ENCODE peak calls at places on chromosomes 12 and 14, in seven cellular contexts. I, A, Z, X, Y, M and Q are unnamed samples.

GRCh38 chr12:67747869-67748760 is 99.6 kb downstream of the DYRK2 start:
- DNase-seq in A (no peak), I (no peak), Z (no peak), M (peak), X (peak), Y (no peak), Q (no peak)

GRCh38 chr12:20280515-20280914 is 87.8 kb upstream of the PDE3A start:
- DNase-seq in Z (no peak), M (no peak), X (no peak), Y (no peak), A (no peak), I (no peak), Q (no peak)

GRCh38 chr12:114700392-114701103 is 16.6 kb upstream of the TBX3 start:
- DNase-seq in M (no peak), Z (no peak), X (no peak), Y (no peak), A (no peak), I (no peak), Q (no peak)

GRCh38 chr12:27273114-27273513 is 29.0 kb downstream of the STK38L start:
- DNase-seq in M (no peak), I (no peak), Y (no peak), Z (no peak), A (no peak), X (no peak), Q (no peak)

GRCh38 chr14:98494582-98494981 is 777.4 kb downstream of the BCL11B start:
- DNase-seq in A (no peak), Z (no peak), I (no peak), Y (no peak), M (no peak), X (peak), Q (no peak)

GRCh38 chr14:70188608-70189540 is at the start of gene SLC8A3:
- DNase-seq in A (no peak), M (peak), I (no peak), Y (peak), X (peak), Z (peak), Q (no peak)

GRCh38 chr12:132439333-132439904 is 50.5 kb upstream of the FBRSL1 start:
- DNase-seq in A (no peak), Z (no peak), M (no peak), X (no peak), I (no peak), Y (no peak), Q (no peak)

GRCh38 chr14:96567289-96567899 is 65.2 kb downstream of the PAPOLA start:
- DNase-seq in I (no peak), M (peak), X (peak), Z (peak), A (no peak), Y (no peak), Q (no peak)

GRCh38 chr12:105820407-105821140 is 318.2 kb downstream of the NUAK1 start:
- DNase-seq in Z (no peak), X (peak), I (no peak), A (no peak), M (peak), Y (no peak), Q (no peak)

GRCh38 chr12:112419269-112420133 is 754 bp downstream of the PTPN11 start:
- DNase-seq in I (peak), M (peak), A (no peak), Y (peak), X (peak), Z (no peak), Q (no peak)

GRCh38 chr14:97306133-97306784 is 509.1 kb downstream of the VRK1 start:
- DNase-seq in X (no peak), Z (no peak), M (no peak), I (no peak), Y (no peak), A (no peak), Q (no peak)

GRCh38 chr14:61573321-61573720 is 122.0 kb upstream of the HIF1A start:
- DNase-seq in I (no peak), Y (no peak), M (no peak), X (no peak), A (no peak), Z (no peak), Q (no peak)

GRCh38 chr14:69658664-69659261 is 47.4 kb downstream of the SUSD6 start:
- DNase-seq in X (no peak), A (no peak), Z (no peak), I (no peak), M (peak), Y (no peak), Q (no peak)

GRCh38 chr14:72739446-72740405 is 154.2 kb downstream of the DPF3 start:
- DNase-seq in Y (no peak), M (no peak), Z (no peak), X (no peak), A (no peak), I (no peak), Q (no peak)

GRCh38 chr12:106227641-106228319 is 20.0 kb downstream of the CKAP4 start:
- DNase-seq in I (peak), M (no peak), Z (no peak), A (no peak), Y (no peak), X (peak), Q (no peak)

GRCh38 chr12:65495233-65495632 is 216.8 kb downstream of the MSRB3 start:
- DNase-seq in Y (no peak), X (peak), A (no peak), Z (no peak), I (no peak), M (peak), Q (no peak)

GRCh38 chr14:105890474-105891220 is 364.3 kb downstream of the TMEM121 start:
- DNase-seq in A (no peak), X (no peak), I (no peak), Z (no peak), M (no peak), Y (peak), Q (no peak)

GRCh38 chr12:388547-389137 is 478 bp downstream of the KDM5A start:
- DNase-seq in X (peak), I (peak), Y (peak), M (peak), A (peak), Z (no peak), Q (no peak)